ENCODE peak calls at places on chromosomes 2 and 18, in four cellular contexts. Y is fibroblast of pulmonary artery, Z is A549, S is foreskin keratinocyte. W is an unnamed sample.

GRCh38 chr2:172088245-172089004 is 3.1 kb downstream of the DLX1 start:
- DNase-seq in Z (no peak), S (no peak), Y (no peak), W (no peak)

GRCh38 chr2:172704072-172704936 is 31.3 kb upstream of the RAPGEF4 start:
- DNase-seq in Y (peak; percentile 44), S (peak; percentile 15), Z (peak; percentile 42), W (peak; percentile 60)

GRCh38 chr2:60297296-60298010 is 256.0 kb downstream of the BCL11A start:
- DNase-seq in Y (no peak), Z (no peak), S (peak; percentile 58), W (no peak)

GRCh38 chr2:150591901-150592300 is 104.4 kb upstream of the RND3 start:
- DNase-seq in Z (no peak), S (no peak), Y (peak; percentile 52), W (peak; percentile 36)

GRCh38 chr2:96100893-96101304 is 15.5 kb downstream of the ADRA2B start:
- DNase-seq in S (no peak), Z (no peak), Y (no peak), W (no peak)

GRCh38 chr2:54901224-54901986 is 148.8 kb downstream of the RTN4 start:
- DNase-seq in S (no peak), Z (no peak), Y (no peak), W (no peak)

GRCh38 chr2:86028763-86029381 is 76.8 kb downstream of the POLR1A start:
- DNase-seq in S (no peak), Z (no peak), Y (peak; percentile 92), W (no peak)

GRCh38 chr2:143955416-143956075 is 564.4 kb downstream of the ZEB2 start:
- DNase-seq in S (peak; percentile 70), Y (peak; percentile 80), Z (no peak), W (peak; percentile 46)

GRCh38 chr2:73987109-73987947 is 2.6 kb downstream of the TET3 start:
- DNase-seq in Z (no peak), Y (peak; percentile 63), S (peak; percentile 33), W (no peak)

GRCh38 chr2:162072976-162073775 is 839 bp downstream of the DPP4 start:
- DNase-seq in Z (no peak), Y (no peak), S (no peak), W (no peak)

GRCh38 chr18:70354080-70354479 is 65.2 kb downstream of the SOCS6 start:
- DNase-seq in S (no peak), Z (no peak), Y (no peak), W (no peak)

GRCh38 chr2:32882911-32883810 is 63.6 kb upstream of the LTBP1 start:
- DNase-seq in Y (peak; percentile 8), S (peak; percentile 17), Z (no peak), W (no peak)

GRCh38 chr2:132929786-132930185 is 259.8 kb upstream of the LYPD1 start:
- DNase-seq in Y (peak; percentile 24), Z (no peak), S (peak; percentile 78), W (no peak)

GRCh38 chr2:134482766-134483340 is 229.0 kb downstream of the MGAT5 start:
- DNase-seq in Z (no peak), S (no peak), Y (no peak), W (no peak)

GRCh38 chr2:230225486-230225885 is at the start of gene SP140:
- DNase-seq in Z (no peak), S (no peak), Y (no peak), W (no peak)

GRCh38 chr2:237896507-237896892 is 37.1 kb downstream of the RAMP1 start:
- DNase-seq in Z (no peak), S (peak; percentile 19), Y (peak; percentile 16), W (peak; percentile 38)

GRCh38 chr2:240933966-240934700 is 28.0 kb downstream of the CROCC2 start:
- DNase-seq in Z (no peak), Y (no peak), S (no peak), W (no peak)

GRCh38 chr2:70962885-70963878 is 15.2 kb upstream of the ANKRD53 start:
- DNase-seq in Y (no peak), S (no peak), Z (no peak), W (no peak)

GRCh38 chr18:51278045-51278649 is 80.7 kb upstream of the MEX3C start:
- DNase-seq in Y (peak; percentile 58), Z (peak; percentile 57), S (peak; percentile 42), W (peak; percentile 87)

DNA sequence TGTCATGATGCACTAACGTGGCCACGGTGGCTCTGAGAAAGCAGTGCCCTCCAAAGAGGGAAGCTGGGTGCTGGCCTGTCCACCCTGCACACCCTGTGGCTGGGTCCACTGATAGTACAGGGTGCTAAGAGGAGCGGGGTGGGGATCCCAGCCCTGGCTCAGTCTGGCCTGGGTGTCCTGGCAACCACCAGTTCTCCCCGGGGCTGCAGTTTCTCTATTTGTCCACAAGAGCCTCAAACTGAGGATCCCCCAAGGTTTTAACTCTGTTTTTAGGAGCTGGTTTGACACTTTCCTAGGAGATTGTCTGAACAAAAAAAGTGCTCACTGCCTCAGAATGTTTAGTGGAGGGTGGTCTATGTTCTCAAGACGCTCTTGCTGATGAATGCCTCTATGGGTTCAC is 29.0 kb downstream of the EDAR start:
- DNase-seq in S (no peak), Y (no peak), Z (no peak), W (peak; percentile 16)
- TF ChIP-seq CTCF in S (peak; percentile 19), Y (peak; percentile 16), Z (no peak), W (no peak)

GRCh38 chr2:99821039-99821438 is 321.4 kb downstream of the AFF3 start:
- DNase-seq in Z (no peak), Y (no peak), S (no peak), W (no peak)

GRCh38 chr2:99816908-99817307 is 325.5 kb downstream of the AFF3 start:
- DNase-seq in Z (no peak), S (no peak), Y (no peak), W (no peak)

GRCh38 chr2:99818842-99819241 is 323.5 kb downstream of the AFF3 start:
- DNase-seq in Z (peak; percentile 16), Y (peak; percentile 53), S (peak; percentile 17), W (peak; percentile 46)

GRCh38 chr2:99821572-99822369 is 320.6 kb downstream of the AFF3 start:
- DNase-seq in Y (peak; percentile 51), S (no peak), Z (no peak), W (no peak)

GRCh38 chr2:99819766-99820165 is 322.6 kb downstream of the AFF3 start:
- DNase-seq in S (no peak), Y (peak; percentile 12), Z (peak; percentile 9), W (no peak)
- TF ChIP-seq CTCF in S (peak; percentile 14), Y (peak; percentile 3), Z (no peak), W (no peak)

DNA sequence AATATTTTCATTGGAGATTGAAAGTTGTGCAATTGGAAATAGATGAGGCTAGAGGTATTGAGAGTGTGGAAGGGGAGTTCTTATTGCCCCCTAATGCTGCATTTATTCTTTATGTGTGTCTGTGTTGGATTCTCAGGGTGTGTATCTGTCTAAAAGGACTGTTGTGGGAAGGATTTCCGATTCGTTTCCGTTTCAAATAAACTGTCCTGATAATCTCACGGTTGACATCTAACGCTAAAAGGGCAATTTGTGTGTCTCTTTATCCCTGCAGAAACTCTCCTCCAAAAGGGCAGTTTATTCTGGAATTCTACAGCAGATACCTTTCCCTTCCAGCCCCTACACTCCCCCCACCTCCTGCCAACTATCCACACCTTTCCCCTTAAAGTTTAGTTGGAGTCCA is 923 bp downstream of the SETBP1 start:
- DNase-seq in Y (no peak), Z (no peak), S (no peak), W (no peak)
- TF ChIP-seq CTCF in Y (no peak), Z (no peak), S (no peak), W (no peak)

GRCh38 chr2:200770847-200771246 is 40.9 kb upstream of the BZW1 start:
- DNase-seq in S (no peak), Z (no peak), Y (no peak), W (no peak)

GRCh38 chr2:200774920-200775319 is 36.8 kb upstream of the BZW1 start:
- DNase-seq in Z (no peak), Y (no peak), S (no peak), W (no peak)

GRCh38 chr2:200773083-200773482 is 38.6 kb upstream of the BZW1 start:
- DNase-seq in Y (no peak), S (no peak), Z (no peak), W (no peak)

GRCh38 chr2:200777275-200777674 is 34.4 kb upstream of the BZW1 start:
- DNase-seq in Z (peak; percentile 78), S (no peak), Y (no peak), W (no peak)

DNA sequence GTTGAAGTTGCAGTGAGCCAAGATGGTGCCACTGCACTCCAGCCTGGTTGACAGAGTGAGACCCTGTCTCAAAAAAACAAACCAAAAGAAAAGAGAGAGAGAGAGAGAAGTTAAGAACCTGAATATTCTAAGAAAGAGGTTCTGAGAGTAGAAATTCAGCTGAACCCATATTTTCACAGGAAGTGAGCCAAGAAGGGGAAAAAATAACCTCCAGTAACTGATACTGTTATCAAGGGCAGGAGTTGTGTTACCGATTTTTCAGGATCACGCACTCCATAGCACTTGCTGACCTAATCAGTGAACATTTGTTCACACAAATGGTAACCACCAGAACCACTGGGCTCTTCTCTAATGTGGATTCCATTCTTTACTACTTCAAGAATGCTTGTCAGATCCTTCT is 39.1 kb upstream of the BZW1 start:
- DNase-seq in Z (no peak), Y (no peak), S (no peak), W (no peak)
- TF ChIP-seq CTCF in Z (no peak), Y (no peak), S (no peak), W (no peak)

DNA sequence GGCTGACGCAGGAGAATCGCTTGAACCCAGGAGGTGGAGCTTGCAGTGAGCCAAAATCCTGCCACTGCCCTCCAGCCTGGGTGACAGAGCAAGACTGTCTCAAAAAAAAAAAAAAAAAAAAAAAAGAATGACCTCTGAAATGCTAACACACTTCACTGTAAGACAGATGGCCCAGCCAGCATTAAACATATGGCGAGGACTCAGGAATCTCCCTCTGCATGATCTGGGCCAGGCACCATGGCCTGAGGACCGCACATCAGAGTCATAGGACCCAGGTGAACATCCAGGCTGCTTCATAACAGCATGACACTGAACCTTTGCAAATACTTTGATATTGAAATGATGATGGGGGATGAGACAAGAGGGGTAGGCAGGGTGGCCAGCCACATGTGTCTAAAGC is 56.1 kb upstream of the DNMT3A start:
- DNase-seq in Z (no peak), Y (no peak), S (no peak), W (no peak)
- TF ChIP-seq CTCF in Z (no peak), Y (no peak), S (no peak), W (no peak)

GRCh38 chr18:13164406-13164805 is 54.2 kb upstream of the LDLRAD4 start:
- DNase-seq in Z (no peak), S (no peak), Y (no peak), W (no peak)

GRCh38 chr18:13158428-13158827 is 60.1 kb upstream of the LDLRAD4 start:
- DNase-seq in Z (no peak), Y (no peak), S (no peak), W (no peak)

GRCh38 chr18:13161276-13161899 is 57.2 kb upstream of the LDLRAD4 start:
- DNase-seq in S (no peak), Y (no peak), Z (no peak), W (no peak)

GRCh38 chr18:13163167-13163927 is 55.2 kb upstream of the LDLRAD4 start:
- DNase-seq in Z (no peak), S (no peak), Y (no peak), W (no peak)

GRCh38 chr18:13159579-13159978 is 59.0 kb upstream of the LDLRAD4 start:
- DNase-seq in Y (peak; percentile 81), S (peak; percentile 47), Z (peak; percentile 59), W (peak; percentile 69)
- TF ChIP-seq CTCF in Y (peak; percentile 85), S (peak; percentile 76), Z (peak; percentile 52), W (peak; percentile 78)